ENCODE peak calls at places on chromosome 5, in seven cellular contexts. Q is GM12864, X is OCI-LY7, A is MCF 10A, E is endothelial cell, F is Calu3, W is cardiac muscle cell. H is an unnamed sample.

GRCh38 chr5:6461793-6462650 is 13.4 kb downstream of the UBE2QL1 start:
- DNase-seq in F (no peak), E (no peak), A (no peak), X (no peak), Q (no peak), W (no peak), H (no peak)

GRCh38 chr5:138440226-138441073 is 1.6 kb downstream of the REEP2 start:
- DNase-seq in W (no peak), A (no peak), F (no peak), E (no peak), Q (no peak), X (no peak), H (no peak)

GRCh38 chr5:178551059-178551458 is 39.1 kb downstream of the COL23A1 start:
- DNase-seq in F (no peak), X (peak), W (peak), Q (no peak), A (peak), E (no peak), H (no peak)

GRCh38 chr5:51389326-51389581 is 6.0 kb downstream of the ISL1 start:
- DNase-seq in A (no peak), X (no peak), Q (no peak), W (no peak), E (no peak), F (no peak), H (no peak)

GRCh38 chr5:176700239-176700847 is 53.1 kb downstream of the TSPAN17 start:
- DNase-seq in W (peak), E (peak), X (peak), F (peak), A (no peak), Q (no peak), H (peak)

GRCh38 chr5:26192496-26192895 is 845.9 kb downstream of the CDH9 start:
- DNase-seq in W (no peak), E (no peak), X (no peak), Q (no peak), A (peak), F (no peak), H (no peak)

GRCh38 chr5:178340637-178341036 is 108.0 kb upstream of the PHYKPL start:
- DNase-seq in X (no peak), A (no peak), E (no peak), W (no peak), F (no peak), Q (no peak), H (no peak)

GRCh38 chr5:90135979-90136378 is 273.6 kb downstream of the CETN3 start:
- DNase-seq in E (peak), X (peak), W (no peak), A (no peak), Q (no peak), F (peak), H (peak)

GRCh38 chr5:4413996-4414395 is 726.1 kb upstream of the ADAMTS16 start:
- DNase-seq in Q (no peak), X (no peak), W (no peak), F (no peak), A (no peak), E (no peak), H (no peak)

DNA sequence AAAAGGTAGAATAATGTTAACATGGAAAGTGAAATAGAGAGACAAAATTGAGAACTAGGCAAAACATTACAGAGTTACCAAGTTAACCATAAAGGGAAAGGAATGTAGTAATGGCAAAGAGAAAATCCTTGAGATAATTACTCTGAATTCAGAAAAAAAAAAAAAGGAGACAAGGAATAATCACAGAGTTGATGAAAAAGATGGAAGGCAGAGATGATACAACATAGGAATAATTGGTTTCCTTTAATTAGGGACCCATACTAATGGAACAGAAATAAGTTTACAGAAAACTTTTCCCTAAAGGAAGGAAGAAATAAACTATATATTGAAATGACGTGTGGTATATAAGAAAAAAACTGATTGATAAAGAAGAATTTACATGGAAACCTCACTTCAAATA is 254.1 kb upstream of the FBXL7 start:
- DNase-seq in X (no peak), A (no peak), Q (no peak), W (no peak), F (no peak), E (no peak), H (no peak)
- TF ChIP-seq CTCF in X (no peak), A (no peak), Q (no peak), W (no peak), F (no peak), E (no peak), H (no peak)

GRCh38 chr5:135426102-135427082 is 20.8 kb downstream of the DCANP1 start:
- DNase-seq in Q (no peak), X (peak), E (peak), F (peak), W (peak), A (peak), H (peak)
- TF ChIP-seq CTCF in Q (peak), X (peak), E (peak), F (peak), W (peak), A (peak), H (peak)

DNA sequence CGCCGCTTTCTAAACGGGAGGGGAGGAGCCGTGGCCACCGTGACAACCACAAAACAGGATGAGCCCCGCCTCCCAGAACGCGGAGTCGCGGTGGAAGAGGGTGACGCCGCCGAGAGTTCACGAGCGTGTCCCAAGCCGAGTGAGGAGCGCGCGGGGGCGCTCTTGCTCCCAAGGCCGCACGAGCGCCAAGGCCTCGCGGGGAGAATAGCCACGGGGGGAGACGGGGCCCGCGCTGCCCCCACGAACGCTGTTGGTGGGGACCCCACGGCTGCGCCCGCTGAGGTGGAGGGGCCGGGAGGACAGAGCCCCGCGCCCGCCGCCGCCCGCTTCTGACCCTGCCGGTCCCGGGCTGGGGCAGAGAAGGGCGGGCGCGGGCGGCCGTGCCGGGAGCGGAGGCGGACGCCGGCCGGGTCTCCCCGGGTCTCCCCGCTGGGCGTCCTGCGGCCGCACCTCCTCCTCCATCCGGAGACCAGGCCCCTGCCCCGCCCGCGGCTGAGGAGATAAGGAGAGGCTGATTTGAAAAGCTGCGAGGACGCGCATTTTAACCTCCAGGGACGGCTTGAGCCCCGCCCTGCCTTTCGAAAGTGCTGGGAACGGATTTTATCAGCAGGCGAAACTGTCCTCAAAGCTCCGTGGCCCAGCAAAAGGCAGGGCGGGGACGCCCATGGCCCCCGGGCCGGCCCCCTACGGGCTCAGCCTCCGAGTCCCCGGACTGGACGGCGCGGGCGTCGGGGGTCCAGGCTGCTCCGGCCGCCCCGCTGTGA is 3.8 kb upstream of the NKD2 start:
- DNase-seq in E (peak), W (peak), F (no peak), X (no peak), Q (no peak), A (no peak), H (no peak)
- TF ChIP-seq CTCF in E (no peak), W (peak), F (no peak), X (peak), Q (peak), A (peak), H (peak)

GRCh38 chr5:135880278-135880677 is 15.4 kb downstream of the IL9 start:
- DNase-seq in X (peak), W (peak), A (peak), F (peak), E (peak), Q (no peak), H (no peak)

GRCh38 chr5:135877570-135878155 is 18.0 kb downstream of the IL9 start:
- DNase-seq in Q (no peak), E (no peak), W (peak), F (no peak), X (no peak), A (no peak), H (no peak)

GRCh38 chr5:135880801-135881200 is 14.8 kb downstream of the IL9 start:
- DNase-seq in A (peak), X (no peak), E (no peak), W (no peak), Q (no peak), F (no peak), H (no peak)

GRCh38 chr5:135879591-135879990 is 16.1 kb downstream of the IL9 start:
- DNase-seq in F (no peak), E (no peak), Q (no peak), X (no peak), W (no peak), A (no peak), H (no peak)

GRCh38 chr5:135878156-135878620 is 17.5 kb downstream of the IL9 start:
- DNase-seq in A (no peak), Q (no peak), X (no peak), E (no peak), W (no peak), F (no peak), H (no peak)
- TF ChIP-seq CTCF in A (no peak), Q (no peak), X (no peak), E (no peak), W (no peak), F (no peak), H (no peak)

DNA sequence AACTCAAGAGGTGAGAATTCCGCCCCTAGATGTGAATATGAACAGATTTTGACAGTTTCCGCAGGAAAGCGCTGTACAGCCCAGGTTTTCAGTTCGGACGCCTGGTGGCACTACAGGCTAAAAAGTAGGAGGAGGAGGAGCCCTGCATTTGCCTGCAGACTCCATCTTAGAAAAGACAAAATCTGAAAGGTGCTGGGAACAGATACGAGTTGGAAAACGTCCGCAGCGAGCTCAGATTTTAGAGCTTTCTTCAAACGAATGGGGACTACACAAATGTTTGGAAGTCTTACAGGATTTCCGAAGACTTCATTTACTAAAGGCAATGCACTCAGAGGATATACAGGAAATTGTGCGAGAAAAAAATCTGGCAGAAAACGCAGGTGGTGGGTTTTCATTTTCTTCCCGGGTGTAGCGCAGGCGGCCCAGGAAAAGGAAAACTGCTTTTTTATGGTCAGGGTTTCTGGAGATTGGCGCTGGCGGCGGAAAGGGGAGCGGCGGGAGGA is 9.9 kb upstream of the PCDHB2 start:
- DNase-seq in E (peak), A (peak), X (no peak), F (no peak), Q (no peak), W (peak), H (no peak)
- TF ChIP-seq CTCF in E (no peak), A (peak), X (no peak), F (no peak), Q (no peak), W (peak), H (no peak)

DNA sequence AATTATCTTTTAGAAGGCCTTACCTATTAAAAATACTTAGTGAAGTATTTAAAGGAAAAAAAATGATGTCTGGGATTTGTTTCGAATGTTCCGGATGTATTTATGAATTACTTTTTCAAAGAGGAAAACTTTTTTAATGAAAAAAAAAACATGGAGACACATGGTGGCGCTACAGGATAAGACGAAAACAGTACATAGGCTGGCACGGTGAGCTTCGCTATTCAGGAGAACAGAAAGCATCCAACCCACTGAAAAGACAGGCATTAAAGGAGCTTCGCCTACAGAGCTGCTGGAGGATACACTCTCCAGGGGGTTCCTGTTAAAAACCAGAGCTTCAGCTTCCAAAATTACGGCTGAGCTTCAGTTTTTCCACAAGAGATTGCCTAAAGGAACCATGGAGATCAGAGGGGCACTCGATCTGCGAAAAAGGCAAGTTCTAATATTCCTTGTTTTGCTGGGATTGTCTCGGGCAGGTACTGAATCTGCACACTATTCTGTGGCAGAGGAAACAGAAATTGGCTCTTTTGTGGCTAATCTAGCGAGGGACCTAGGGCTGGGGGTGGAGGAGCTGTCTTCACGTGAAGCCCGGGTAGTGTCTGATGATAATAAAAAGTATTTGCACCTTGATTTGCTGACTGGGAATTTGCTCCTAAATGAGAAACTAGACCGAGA is at the start of gene PCDHB14:
- DNase-seq in X (peak), W (peak), F (peak), Q (no peak), A (peak), E (peak), H (no peak)
- TF ChIP-seq CTCF in X (peak), W (no peak), F (peak), Q (no peak), A (peak), E (peak), H (no peak)

DNA sequence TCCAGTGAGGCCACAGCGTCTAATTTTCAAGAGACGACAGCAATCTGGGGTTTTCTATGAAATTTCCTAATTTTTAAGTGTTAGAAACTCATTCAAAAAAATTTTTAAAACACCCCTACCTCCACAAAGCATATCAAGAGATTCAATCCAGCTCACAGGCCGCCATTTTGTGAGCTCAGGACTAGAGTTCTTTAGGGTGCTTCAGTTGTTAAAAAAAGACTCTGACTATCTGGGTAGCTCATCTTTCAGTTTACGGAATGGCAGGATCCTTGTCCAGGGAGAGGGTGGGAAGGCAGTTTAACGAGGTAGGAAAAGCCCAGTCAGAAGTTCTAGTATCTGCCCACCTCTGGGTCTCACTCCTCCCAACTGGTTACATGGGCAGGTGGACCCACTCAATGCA is 43.1 kb downstream of the CAMK2A start:
- DNase-seq in Q (no peak), W (no peak), E (no peak), X (no peak), F (no peak), A (no peak), H (no peak)
- TF ChIP-seq CTCF in Q (no peak), W (no peak), E (no peak), X (no peak), F (no peak), A (no peak), H (no peak)

GRCh38 chr5:79976759-79977515 is 14.1 kb downstream of the MTX3 start:
- DNase-seq in W (no peak), A (no peak), X (no peak), F (no peak), Q (no peak), E (no peak), H (no peak)
- TF ChIP-seq CTCF in W (no peak), A (no peak), X (no peak), F (no peak), Q (no peak), E (no peak), H (no peak)

GRCh38 chr5:2006193-2006970 is 123.7 kb upstream of the IRX4 start:
- DNase-seq in F (no peak), Q (no peak), E (no peak), X (no peak), A (no peak), W (no peak), H (no peak)
- TF ChIP-seq CTCF in F (no peak), Q (no peak), E (no peak), X (no peak), A (no peak), W (no peak), H (no peak)

H was measured in GM13976.